ENCODE peak calls at places on chromosomes 16 and 17, in four cellular contexts. One of them, this sample, is unnamed.

GRCh38 chr16:71883193-71883848 is 661 bp downstream of the ZNF821 start:
- DNase-seq in A549: no peak
- DNase-seq in H1: no peak
- DNase-seq in HepG2: no peak
- DNase-seq in this sample: peak

GRCh38 chr17:1899403-1900000 is 69.7 kb downstream of the RPA1 start:
- DNase-seq in A549: peak
- DNase-seq in H1: no peak
- DNase-seq in HepG2: no peak
- DNase-seq in this sample: no peak

GRCh38 chr16:66402166-66402565 is 24.9 kb upstream of the BEAN1 start:
- DNase-seq in A549: no peak
- DNase-seq in H1: no peak
- DNase-seq in HepG2: no peak
- DNase-seq in this sample: no peak

GRCh38 chr17:82518826-82519810 is at the start of gene FOXK2:
- DNase-seq in A549: peak
- DNase-seq in H1: peak
- DNase-seq in HepG2: peak
- DNase-seq in this sample: peak

GRCh38 chr16:78480588-78480987 is 381.1 kb downstream of the WWOX start:
- DNase-seq in A549: no peak
- DNase-seq in H1: no peak
- DNase-seq in HepG2: peak
- DNase-seq in this sample: no peak

GRCh38 chr17:39193346-39193745 is 4.1 kb downstream of the CACNB1 start:
- DNase-seq in A549: no peak
- DNase-seq in H1: no peak
- DNase-seq in HepG2: no peak
- DNase-seq in this sample: no peak

GRCh38 chr17:21039839-21040575 is 2.8 kb downstream of the USP22 start:
- DNase-seq in A549: peak
- DNase-seq in H1: no peak
- DNase-seq in HepG2: peak
- DNase-seq in this sample: peak

GRCh38 chr16:74691093-74691855 is 9.4 kb downstream of the MLKL start:
- DNase-seq in A549: no peak
- DNase-seq in H1: no peak
- DNase-seq in HepG2: no peak
- DNase-seq in this sample: no peak

GRCh38 chr16:67931712-67932461 is at the start of gene CTRL:
- DNase-seq in A549: no peak
- DNase-seq in H1: no peak
- DNase-seq in HepG2: peak
- DNase-seq in this sample: no peak

GRCh38 chr17:67606471-67606870 is 111.3 kb upstream of the NOL11 start:
- DNase-seq in A549: no peak
- DNase-seq in H1: no peak
- DNase-seq in HepG2: no peak
- DNase-seq in this sample: no peak

GRCh38 chr16:29806096-29806579 is at the start of gene MAZ:
- DNase-seq in A549: no peak
- DNase-seq in H1: no peak
- DNase-seq in HepG2: no peak
- DNase-seq in this sample: no peak

GRCh38 chr17:78164748-78165607 is 3.4 kb upstream of the SYNGR2 start:
- DNase-seq in A549: no peak
- DNase-seq in H1: no peak
- DNase-seq in HepG2: no peak
- DNase-seq in this sample: no peak

GRCh38 chr17:69335018-69335417 is 8.1 kb upstream of the ABCA5 start:
- DNase-seq in A549: peak
- DNase-seq in H1: no peak
- DNase-seq in HepG2: peak
- DNase-seq in this sample: peak

GRCh38 chr16:181668-182021 is 1.4 kb downstream of the HBQ1 start:
- DNase-seq in A549: no peak
- DNase-seq in H1: no peak
- DNase-seq in HepG2: no peak
- DNase-seq in this sample: no peak

GRCh38 chr16:65010136-65010535 is 111.7 kb downstream of the CDH11 start:
- DNase-seq in A549: no peak
- DNase-seq in H1: no peak
- DNase-seq in HepG2: no peak
- DNase-seq in this sample: no peak

GRCh38 chr17:29068828-29069227 is 25.9 kb downstream of the PIPOX start:
- DNase-seq in A549: no peak
- DNase-seq in H1: no peak
- DNase-seq in HepG2: no peak
- DNase-seq in this sample: no peak

GRCh38 chr16:8583199-8583598 is 7.1 kb downstream of the TMEM114 start:
- DNase-seq in A549: no peak
- DNase-seq in H1: no peak
- DNase-seq in HepG2: no peak
- DNase-seq in this sample: no peak

GRCh38 chr16:13110124-13110796 is 208.9 kb downstream of the SHISA9 start:
- DNase-seq in A549: peak
- DNase-seq in H1: peak
- DNase-seq in HepG2: peak
- DNase-seq in this sample: no peak

DNA sequence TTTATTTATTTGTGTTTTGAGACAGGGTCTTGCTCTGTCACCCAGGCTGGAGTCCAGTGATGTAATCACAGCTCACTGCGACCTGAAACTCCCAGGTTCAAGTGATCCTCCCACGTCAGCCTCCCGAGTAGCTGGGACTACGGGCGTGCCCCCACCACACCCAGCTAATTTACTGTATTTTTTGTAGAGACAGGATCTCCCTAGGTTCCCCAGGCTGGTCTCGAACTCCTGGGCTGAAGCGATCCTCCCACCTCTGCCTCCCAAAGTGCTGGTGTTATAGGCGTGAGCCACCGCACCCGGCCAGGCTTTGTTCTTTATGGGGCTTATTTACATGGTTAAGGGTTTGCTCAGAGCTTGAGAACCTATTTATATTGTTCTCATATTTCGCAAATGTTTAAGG is 5.8 kb upstream of the MEIOB start:
- DNase-seq in A549: no peak
- DNase-seq in H1: no peak
- DNase-seq in HepG2: no peak
- DNase-seq in this sample: no peak
- TF ChIP-seq PHF8 in A549: no peak
- TF ChIP-seq PHF8 in H1: no peak
- TF ChIP-seq PHF8 in HepG2: no peak
- TF ChIP-seq PHF8 in this sample: no peak

DNA sequence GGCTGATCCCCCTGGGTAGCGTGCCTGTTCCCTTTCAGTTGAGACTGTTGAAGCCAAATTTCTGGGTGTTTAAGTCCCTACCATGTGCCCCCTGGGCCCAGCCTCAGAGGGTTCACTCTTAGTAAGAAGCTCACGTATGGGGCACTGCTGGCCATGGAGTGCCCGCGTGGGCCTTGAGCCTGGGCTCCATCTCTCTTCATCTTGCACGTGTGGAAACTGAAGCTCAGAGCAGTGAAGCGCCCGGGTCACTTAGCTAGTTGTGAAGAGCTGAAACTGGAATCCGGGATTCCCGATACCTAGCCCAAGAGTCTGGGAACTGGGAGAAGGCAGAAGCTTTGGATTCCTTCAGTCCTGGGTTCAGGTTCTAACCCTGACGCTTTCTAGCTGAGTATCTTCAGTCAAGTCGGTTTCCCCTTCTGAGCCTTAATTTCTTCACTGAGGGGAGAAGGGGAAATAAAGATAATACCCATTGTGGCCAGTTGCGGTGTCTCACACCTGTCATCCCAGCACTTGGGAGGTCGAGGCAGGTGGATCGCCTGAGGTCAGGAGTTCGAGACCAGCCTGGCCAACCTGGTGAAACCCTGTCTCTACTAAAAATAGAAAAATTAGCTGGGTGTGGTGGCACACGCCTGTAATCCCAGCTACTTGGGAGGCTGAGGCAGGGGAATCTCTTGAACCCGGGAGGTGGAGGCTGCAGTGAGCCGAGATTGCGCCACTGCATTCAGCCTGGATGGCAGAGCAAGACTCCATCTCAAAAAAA is 103.9 kb downstream of the OR1D5 start:
- DNase-seq in A549: no peak
- DNase-seq in H1: no peak
- DNase-seq in HepG2: no peak
- DNase-seq in this sample: no peak
- TF ChIP-seq PHF8 in A549: no peak
- TF ChIP-seq PHF8 in H1: no peak
- TF ChIP-seq PHF8 in HepG2: no peak
- TF ChIP-seq PHF8 in this sample: no peak

DNA sequence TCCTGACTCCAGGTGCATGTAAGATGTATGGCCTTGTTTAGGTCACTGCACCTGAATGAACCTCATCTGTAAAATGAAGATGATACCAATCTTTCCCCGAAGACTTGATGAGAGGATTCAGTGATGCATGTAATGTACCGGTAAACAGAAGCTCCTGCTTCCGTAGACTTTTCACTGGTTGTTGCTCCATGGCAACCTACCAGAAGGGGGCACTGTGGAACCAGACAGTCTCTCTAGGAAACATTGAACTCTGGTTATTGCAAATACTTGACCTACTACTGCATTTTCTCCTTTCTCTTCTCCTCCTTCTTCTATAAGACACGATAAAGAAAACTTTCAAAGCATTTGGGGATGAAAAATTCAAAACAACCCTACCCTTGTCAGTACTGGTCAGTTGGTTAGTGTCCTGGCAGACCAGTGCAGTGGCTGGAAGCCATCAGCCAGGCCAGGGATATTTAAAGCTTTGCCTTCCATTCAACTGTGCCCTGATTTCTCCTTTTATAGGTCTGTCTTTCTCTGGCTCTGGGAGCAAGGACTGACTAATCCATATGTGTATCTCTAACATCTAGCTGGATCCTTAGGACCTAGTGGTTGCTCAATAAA is 667.4 kb upstream of the SALL1 start:
- DNase-seq in A549: no peak
- DNase-seq in H1: peak
- DNase-seq in HepG2: peak
- DNase-seq in this sample: no peak
- TF ChIP-seq PHF8 in A549: no peak
- TF ChIP-seq PHF8 in H1: no peak
- TF ChIP-seq PHF8 in HepG2: no peak
- TF ChIP-seq PHF8 in this sample: no peak

DNA sequence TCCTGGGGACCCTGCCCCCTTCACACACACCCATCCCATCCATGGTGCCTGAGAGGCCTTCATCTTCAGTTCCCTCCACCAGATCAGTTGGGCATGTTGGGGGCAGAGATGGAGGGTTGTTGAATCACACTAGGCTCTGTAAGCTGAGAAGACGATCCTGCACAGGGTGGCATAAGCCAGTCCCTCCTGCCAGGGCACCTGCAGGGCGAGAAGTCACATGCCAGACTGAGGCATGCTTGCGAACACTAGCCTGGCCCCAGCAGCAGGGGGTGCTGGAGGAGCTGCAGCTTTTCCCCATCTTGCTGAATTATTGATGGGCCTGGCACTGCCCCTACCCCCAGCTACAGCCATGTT is 6.1 kb upstream of the TBX2 start:
- DNase-seq in A549: no peak
- DNase-seq in H1: no peak
- DNase-seq in HepG2: no peak
- DNase-seq in this sample: no peak
- TF ChIP-seq PHF8 in A549: no peak
- TF ChIP-seq PHF8 in H1: no peak
- TF ChIP-seq PHF8 in HepG2: no peak
- TF ChIP-seq PHF8 in this sample: no peak

GRCh38 chr16:85420501-85421337 is 192.4 kb upstream of the GSE1 start:
- DNase-seq in A549: peak
- DNase-seq in H1: no peak
- DNase-seq in HepG2: peak
- DNase-seq in this sample: peak
- TF ChIP-seq PHF8 in A549: no peak
- TF ChIP-seq PHF8 in H1: no peak
- TF ChIP-seq PHF8 in HepG2: no peak
- TF ChIP-seq PHF8 in this sample: no peak

DNA sequence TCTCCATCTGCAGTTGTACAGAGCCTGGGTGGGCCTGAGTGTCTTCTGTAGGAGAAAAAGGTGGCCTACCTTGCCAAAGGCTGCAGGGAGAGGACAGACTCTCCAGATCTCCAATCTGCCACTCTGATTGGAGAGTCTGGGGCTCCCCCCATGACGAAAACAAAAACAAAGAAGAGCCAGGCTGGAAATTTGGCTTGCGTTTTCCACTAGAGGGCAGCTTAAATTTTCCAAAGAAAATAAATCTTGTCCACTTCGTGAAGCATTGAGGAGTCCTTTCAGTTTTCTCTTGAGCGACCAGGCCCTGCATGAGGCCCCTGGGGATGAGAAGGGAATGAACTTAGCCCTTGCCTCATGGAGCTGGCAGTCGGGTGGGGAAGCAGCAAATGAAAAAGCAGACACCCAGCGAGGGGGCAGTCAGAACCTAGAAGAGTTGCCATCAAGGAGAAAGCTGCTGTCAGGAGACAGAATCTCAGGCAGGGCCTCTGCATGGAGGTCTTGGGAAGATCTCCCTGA is 8.2 kb upstream of the SHCBP1 start:
- DNase-seq in A549: peak
- DNase-seq in H1: no peak
- DNase-seq in HepG2: peak
- DNase-seq in this sample: peak
- TF ChIP-seq PHF8 in A549: no peak
- TF ChIP-seq PHF8 in H1: no peak
- TF ChIP-seq PHF8 in HepG2: peak
- TF ChIP-seq PHF8 in this sample: no peak

DNA sequence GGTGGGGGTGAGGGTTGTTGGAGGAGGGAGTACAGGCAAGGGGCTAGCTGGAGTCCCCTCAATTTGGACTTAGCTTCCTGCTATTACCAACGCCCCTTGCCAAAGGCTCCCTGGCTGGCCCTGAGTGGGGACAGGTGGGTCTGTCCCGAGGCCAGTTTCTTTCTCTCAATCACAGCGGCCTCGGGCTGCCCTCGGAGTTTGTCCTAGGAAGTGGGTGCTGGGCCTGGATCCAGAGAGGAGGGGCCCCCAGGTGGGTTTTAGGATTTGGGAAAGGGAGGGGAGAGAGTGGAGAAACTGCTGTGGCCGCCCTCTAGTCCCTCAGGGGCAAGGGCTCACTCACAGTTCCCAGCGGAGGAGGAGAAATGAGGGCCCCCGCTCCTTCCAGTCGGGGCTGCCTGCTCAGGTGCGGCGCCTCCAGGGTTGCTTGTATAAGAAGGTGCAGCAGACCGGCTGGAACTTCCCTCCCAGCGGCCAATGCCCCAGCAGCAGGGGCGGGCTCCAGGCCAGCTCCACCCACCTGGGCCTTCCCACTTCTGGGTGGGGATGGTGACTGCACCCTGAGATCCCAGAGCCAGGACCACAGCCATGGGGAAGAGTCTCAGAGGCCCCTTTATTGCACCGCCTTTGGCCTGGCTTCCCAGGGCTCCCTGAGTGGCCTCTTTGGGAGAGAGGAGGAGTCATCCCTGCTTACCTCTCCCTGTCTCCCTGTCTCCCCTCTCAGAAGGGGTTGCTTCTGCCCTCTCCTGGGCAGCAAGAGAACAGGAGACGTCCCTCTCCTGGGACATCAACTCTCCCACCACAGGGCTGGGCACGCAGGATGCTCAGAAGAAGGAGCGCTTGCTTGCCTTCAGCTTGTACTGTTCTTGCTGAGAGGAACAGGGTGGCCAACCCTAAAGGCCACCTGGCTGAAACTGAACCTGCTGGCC is 112.0 kb upstream of the SMURF2 start:
- DNase-seq in A549: peak
- DNase-seq in H1: peak
- DNase-seq in HepG2: peak
- DNase-seq in this sample: peak
- TF ChIP-seq PHF8 in A549: no peak
- TF ChIP-seq PHF8 in H1: peak
- TF ChIP-seq PHF8 in HepG2: peak
- TF ChIP-seq PHF8 in this sample: peak

This sample was measured in K562.